ENCODE peak calls at places on chromosomes 16 and 17, in eight cellular contexts. One of them, this sample, is unnamed.

GRCh38 chr17:32265192-32265895 is at the start of gene RHBDL3:
- DNase-seq in C1 segment of cervical spinal cord: no peak
- DNase-seq in activated CD8-positive, alpha-beta memory T cell treated with anti-CD3 and anti-CD28 coated beads for 4 hours: no peak
- DNase-seq in endothelial cell: no peak
- DNase-seq in stimulated activated CD8-positive, alpha-beta memory T cell treated with anti-CD3 and anti-CD28 coated beads, Interleukin-4, amount 100 ng/mL, for 4 hours: no peak
- DNase-seq in ovary: peak
- DNase-seq in stomach: peak
- DNase-seq in NCI-H345: peak
- DNase-seq in this sample: no peak

GRCh38 chr17:17504341-17505140 is 8.3 kb upstream of the RASD1 start:
- DNase-seq in C1 segment of cervical spinal cord: no peak
- DNase-seq in activated CD8-positive, alpha-beta memory T cell treated with anti-CD3 and anti-CD28 coated beads for 4 hours: no peak
- DNase-seq in endothelial cell: no peak
- DNase-seq in stimulated activated CD8-positive, alpha-beta memory T cell treated with anti-CD3 and anti-CD28 coated beads, Interleukin-4, amount 100 ng/mL, for 4 hours: no peak
- DNase-seq in ovary: no peak
- DNase-seq in stomach: no peak
- DNase-seq in NCI-H345: no peak
- DNase-seq in this sample: no peak

GRCh38 chr16:20669691-20670090 is 27.8 kb downstream of the ACSM1 start:
- DNase-seq in C1 segment of cervical spinal cord: no peak
- DNase-seq in activated CD8-positive, alpha-beta memory T cell treated with anti-CD3 and anti-CD28 coated beads for 4 hours: no peak
- DNase-seq in endothelial cell: no peak
- DNase-seq in stimulated activated CD8-positive, alpha-beta memory T cell treated with anti-CD3 and anti-CD28 coated beads, Interleukin-4, amount 100 ng/mL, for 4 hours: no peak
- DNase-seq in ovary: no peak
- DNase-seq in stomach: no peak
- DNase-seq in NCI-H345: no peak
- DNase-seq in this sample: no peak

GRCh38 chr17:50683434-50684287 is 24.1 kb downstream of the ANKRD40 start:
- DNase-seq in C1 segment of cervical spinal cord: no peak
- DNase-seq in activated CD8-positive, alpha-beta memory T cell treated with anti-CD3 and anti-CD28 coated beads for 4 hours: no peak
- DNase-seq in endothelial cell: no peak
- DNase-seq in stimulated activated CD8-positive, alpha-beta memory T cell treated with anti-CD3 and anti-CD28 coated beads, Interleukin-4, amount 100 ng/mL, for 4 hours: no peak
- DNase-seq in ovary: no peak
- DNase-seq in stomach: no peak
- DNase-seq in NCI-H345: no peak
- DNase-seq in this sample: no peak

GRCh38 chr17:413016-413350 is 60.4 kb upstream of the RPH3AL start:
- DNase-seq in C1 segment of cervical spinal cord: no peak
- DNase-seq in activated CD8-positive, alpha-beta memory T cell treated with anti-CD3 and anti-CD28 coated beads for 4 hours: no peak
- DNase-seq in endothelial cell: no peak
- DNase-seq in stimulated activated CD8-positive, alpha-beta memory T cell treated with anti-CD3 and anti-CD28 coated beads, Interleukin-4, amount 100 ng/mL, for 4 hours: no peak
- DNase-seq in ovary: no peak
- DNase-seq in stomach: no peak
- DNase-seq in NCI-H345: no peak
- DNase-seq in this sample: no peak

GRCh38 chr17:549197-550040 is 165.2 kb downstream of the VPS53 start:
- DNase-seq in C1 segment of cervical spinal cord: no peak
- DNase-seq in activated CD8-positive, alpha-beta memory T cell treated with anti-CD3 and anti-CD28 coated beads for 4 hours: no peak
- DNase-seq in endothelial cell: no peak
- DNase-seq in stimulated activated CD8-positive, alpha-beta memory T cell treated with anti-CD3 and anti-CD28 coated beads, Interleukin-4, amount 100 ng/mL, for 4 hours: no peak
- DNase-seq in ovary: no peak
- DNase-seq in stomach: no peak
- DNase-seq in NCI-H345: no peak
- DNase-seq in this sample: no peak

GRCh38 chr17:41013606-41014005 is 4.7 kb upstream of the KRTAP3-1 start:
- DNase-seq in C1 segment of cervical spinal cord: no peak
- DNase-seq in activated CD8-positive, alpha-beta memory T cell treated with anti-CD3 and anti-CD28 coated beads for 4 hours: no peak
- DNase-seq in endothelial cell: no peak
- DNase-seq in stimulated activated CD8-positive, alpha-beta memory T cell treated with anti-CD3 and anti-CD28 coated beads, Interleukin-4, amount 100 ng/mL, for 4 hours: no peak
- DNase-seq in ovary: no peak
- DNase-seq in stomach: no peak
- DNase-seq in NCI-H345: no peak
- DNase-seq in this sample: peak

GRCh38 chr17:57257911-57258885 is 1.9 kb downstream of the MSI2 start:
- DNase-seq in C1 segment of cervical spinal cord: no peak
- DNase-seq in activated CD8-positive, alpha-beta memory T cell treated with anti-CD3 and anti-CD28 coated beads for 4 hours: no peak
- DNase-seq in endothelial cell: peak
- DNase-seq in stimulated activated CD8-positive, alpha-beta memory T cell treated with anti-CD3 and anti-CD28 coated beads, Interleukin-4, amount 100 ng/mL, for 4 hours: no peak
- DNase-seq in ovary: peak
- DNase-seq in stomach: no peak
- DNase-seq in NCI-H345: no peak
- DNase-seq in this sample: peak

GRCh38 chr16:85201566-85201965 is 89.3 kb upstream of the CIBAR2 start:
- DNase-seq in C1 segment of cervical spinal cord: no peak
- DNase-seq in activated CD8-positive, alpha-beta memory T cell treated with anti-CD3 and anti-CD28 coated beads for 4 hours: no peak
- DNase-seq in endothelial cell: no peak
- DNase-seq in stimulated activated CD8-positive, alpha-beta memory T cell treated with anti-CD3 and anti-CD28 coated beads, Interleukin-4, amount 100 ng/mL, for 4 hours: no peak
- DNase-seq in ovary: no peak
- DNase-seq in stomach: no peak
- DNase-seq in NCI-H345: no peak
- DNase-seq in this sample: peak

GRCh38 chr17:45908460-45908859 is 14.1 kb downstream of the MAPT start:
- DNase-seq in C1 segment of cervical spinal cord: no peak
- DNase-seq in activated CD8-positive, alpha-beta memory T cell treated with anti-CD3 and anti-CD28 coated beads for 4 hours: no peak
- DNase-seq in endothelial cell: no peak
- DNase-seq in stimulated activated CD8-positive, alpha-beta memory T cell treated with anti-CD3 and anti-CD28 coated beads, Interleukin-4, amount 100 ng/mL, for 4 hours: no peak
- DNase-seq in ovary: no peak
- DNase-seq in stomach: no peak
- DNase-seq in NCI-H345: no peak
- DNase-seq in this sample: no peak

GRCh38 chr17:65047939-65048338 is 8.6 kb downstream of the GNA13 start:
- DNase-seq in C1 segment of cervical spinal cord: no peak
- DNase-seq in activated CD8-positive, alpha-beta memory T cell treated with anti-CD3 and anti-CD28 coated beads for 4 hours: no peak
- DNase-seq in endothelial cell: no peak
- DNase-seq in stimulated activated CD8-positive, alpha-beta memory T cell treated with anti-CD3 and anti-CD28 coated beads, Interleukin-4, amount 100 ng/mL, for 4 hours: no peak
- DNase-seq in ovary: no peak
- DNase-seq in stomach: no peak
- DNase-seq in NCI-H345: no peak
- DNase-seq in this sample: no peak

GRCh38 chr17:29570521-29570920 is 2.0 kb downstream of the TP53I13 start:
- DNase-seq in C1 segment of cervical spinal cord: no peak
- DNase-seq in activated CD8-positive, alpha-beta memory T cell treated with anti-CD3 and anti-CD28 coated beads for 4 hours: no peak
- DNase-seq in endothelial cell: no peak
- DNase-seq in stimulated activated CD8-positive, alpha-beta memory T cell treated with anti-CD3 and anti-CD28 coated beads, Interleukin-4, amount 100 ng/mL, for 4 hours: no peak
- DNase-seq in ovary: no peak
- DNase-seq in stomach: peak
- DNase-seq in NCI-H345: no peak
- DNase-seq in this sample: no peak

GRCh38 chr17:80452173-80452915 is 24.1 kb downstream of the NPTX1 start:
- DNase-seq in C1 segment of cervical spinal cord: no peak
- DNase-seq in activated CD8-positive, alpha-beta memory T cell treated with anti-CD3 and anti-CD28 coated beads for 4 hours: no peak
- DNase-seq in endothelial cell: no peak
- DNase-seq in stimulated activated CD8-positive, alpha-beta memory T cell treated with anti-CD3 and anti-CD28 coated beads, Interleukin-4, amount 100 ng/mL, for 4 hours: no peak
- DNase-seq in ovary: no peak
- DNase-seq in stomach: no peak
- DNase-seq in NCI-H345: no peak
- DNase-seq in this sample: no peak

GRCh38 chr17:9343513-9343912 is 232.1 kb downstream of the STX8 start:
- DNase-seq in C1 segment of cervical spinal cord: no peak
- DNase-seq in activated CD8-positive, alpha-beta memory T cell treated with anti-CD3 and anti-CD28 coated beads for 4 hours: no peak
- DNase-seq in endothelial cell: no peak
- DNase-seq in stimulated activated CD8-positive, alpha-beta memory T cell treated with anti-CD3 and anti-CD28 coated beads, Interleukin-4, amount 100 ng/mL, for 4 hours: no peak
- DNase-seq in ovary: no peak
- DNase-seq in stomach: no peak
- DNase-seq in NCI-H345: no peak
- DNase-seq in this sample: no peak

GRCh38 chr16:84555418-84556196 is 51.1 kb upstream of the MEAK7 start:
- DNase-seq in C1 segment of cervical spinal cord: no peak
- DNase-seq in activated CD8-positive, alpha-beta memory T cell treated with anti-CD3 and anti-CD28 coated beads for 4 hours: no peak
- DNase-seq in endothelial cell: no peak
- DNase-seq in stimulated activated CD8-positive, alpha-beta memory T cell treated with anti-CD3 and anti-CD28 coated beads, Interleukin-4, amount 100 ng/mL, for 4 hours: no peak
- DNase-seq in ovary: no peak
- DNase-seq in stomach: no peak
- DNase-seq in NCI-H345: peak
- DNase-seq in this sample: no peak

This sample was measured in fibroblast of the aortic adventitia.